ENCODE peak calls at places on chromosome 19, in five cellular contexts. J, F, W, Y and H are unnamed samples. For H3K9me3, the result is how much of the 10 kb centered on the place peaks cover.

GRCh38 chr19:49881672-49882394 is 4.3 kb downstream of the TBC1D17 start:
- DNase-seq in Y (peak), W (no peak), F (no peak), J (peak), H (no peak)

GRCh38 chr19:4815426-4816387 is 15.8 kb downstream of the TICAM1 start:
- DNase-seq in Y (peak), F (peak), W (peak), J (peak), H (peak)

GRCh38 chr19:39951686-39952085 is 17.3 kb upstream of the FCGBP start:
- DNase-seq in W (no peak), J (no peak), F (no peak), Y (no peak), H (no peak)

GRCh38 chr19:11355160-11356073 is at the start of gene PLPPR2:
- DNase-seq in J (peak), W (peak), Y (peak), F (peak), H (peak)

GRCh38 chr19:58228584-58229254 is at the start of gene ZNF544:
- DNase-seq in Y (peak), W (peak), J (peak), F (peak), H (no peak)

GRCh38 chr19:34666958-34667265 is 10.0 kb downstream of the SCGB2B2 start:
- DNase-seq in F (no peak), W (no peak), Y (no peak), J (no peak), H (no peak)

GRCh38 chr19:38706792-38707511 is 37.3 kb downstream of the CAPN12 start:
- DNase-seq in J (no peak), W (no peak), F (no peak), Y (no peak), H (no peak)

GRCh38 chr19:33382006-33382405 is 8.5 kb downstream of the CEBPG start:
- DNase-seq in F (no peak), W (no peak), J (no peak), Y (no peak), H (no peak)

GRCh38 chr19:43777163-43777700 is 3.5 kb downstream of the KCNN4 start:
- DNase-seq in W (no peak), J (no peak), Y (no peak), F (no peak), H (no peak)

GRCh38 chr19:6417713-6418561 is 6.7 kb downstream of the KHSRP start:
- DNase-seq in Y (no peak), F (no peak), W (no peak), J (no peak), H (no peak)
- TF ChIP-seq CTCF in Y (peak), F (peak), W (peak), J (no peak), H (peak)

DNA sequence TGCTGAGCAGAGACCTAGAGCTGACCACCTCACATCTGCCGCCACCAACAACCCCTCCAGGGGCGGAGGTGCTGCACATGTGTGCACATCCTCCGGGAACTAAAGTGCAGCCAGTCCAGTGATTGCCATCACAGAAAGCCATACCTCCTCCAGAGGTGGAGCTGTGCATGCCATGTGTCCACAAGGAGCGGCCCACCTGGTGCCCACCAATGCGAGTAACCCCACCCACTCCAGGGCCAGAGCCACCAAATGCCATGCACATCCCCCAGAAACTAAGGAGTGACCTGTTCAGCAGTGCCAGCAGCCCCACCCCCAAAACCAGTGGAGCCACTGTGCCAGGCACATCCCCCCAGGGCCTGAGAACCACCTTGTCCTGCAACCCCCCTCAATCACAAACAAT is 557.9 kb downstream of the UQCRFS1 start:
- DNase-seq in J (no peak), F (no peak), W (no peak), Y (no peak), H (no peak)
- H3K9me3 ChIP-seq in J (under half), F (under half), W (half or more), Y (under half), H (under half)

GRCh38 chr19:18368504-18369222 is 17.3 kb upstream of the GDF15 start:
- DNase-seq in W (peak), J (peak), Y (no peak), F (no peak), H (no peak)

GRCh38 chr19:18373407-18373891 is 12.5 kb upstream of the GDF15 start:
- DNase-seq in F (no peak), Y (no peak), W (no peak), J (no peak), H (no peak)

GRCh38 chr19:18377026-18377425 is 8.9 kb upstream of the GDF15 start:
- DNase-seq in Y (no peak), J (peak), F (no peak), W (no peak), H (no peak)

DNA sequence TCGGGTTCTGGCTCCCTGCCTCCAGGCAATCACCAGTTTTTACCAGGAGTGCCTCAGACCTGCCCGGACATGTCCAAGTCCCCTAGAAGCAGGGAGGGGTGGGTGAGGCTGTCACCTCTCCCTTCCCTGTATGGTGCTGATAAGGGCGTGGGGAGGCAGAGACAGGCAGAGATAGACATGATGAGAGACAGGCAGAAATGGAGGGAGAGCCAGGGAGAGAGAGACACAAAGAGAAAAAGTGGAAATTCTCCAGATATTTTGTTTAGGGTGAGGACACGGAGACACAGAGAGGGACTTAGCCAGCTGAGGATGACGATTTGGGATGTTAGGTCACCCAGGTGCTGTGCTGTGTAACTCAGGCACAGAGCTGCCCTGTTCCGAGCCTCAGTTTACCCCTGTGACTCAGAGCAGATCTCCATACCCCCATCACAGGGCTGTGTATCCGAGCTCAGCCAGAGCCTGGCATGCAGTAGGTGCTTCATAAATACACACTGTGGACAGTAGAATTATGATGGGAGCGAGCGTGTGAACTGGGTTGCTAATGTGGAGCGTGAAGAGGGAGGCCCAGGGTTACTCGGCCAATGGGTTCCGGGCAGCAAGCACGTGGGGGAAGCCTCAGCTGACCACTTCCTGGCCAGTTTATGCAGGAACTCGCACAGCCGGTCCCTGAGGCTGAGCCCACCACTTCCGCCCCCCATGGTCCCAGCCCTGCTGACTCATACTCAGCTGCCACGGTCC is 11.9 kb upstream of the GDF15 start:
- DNase-seq in Y (peak), F (peak), W (peak), J (peak), H (peak)
- TF ChIP-seq POLR2A in Y (no peak), F (no peak), W (peak), J (no peak), H (no peak)

DNA sequence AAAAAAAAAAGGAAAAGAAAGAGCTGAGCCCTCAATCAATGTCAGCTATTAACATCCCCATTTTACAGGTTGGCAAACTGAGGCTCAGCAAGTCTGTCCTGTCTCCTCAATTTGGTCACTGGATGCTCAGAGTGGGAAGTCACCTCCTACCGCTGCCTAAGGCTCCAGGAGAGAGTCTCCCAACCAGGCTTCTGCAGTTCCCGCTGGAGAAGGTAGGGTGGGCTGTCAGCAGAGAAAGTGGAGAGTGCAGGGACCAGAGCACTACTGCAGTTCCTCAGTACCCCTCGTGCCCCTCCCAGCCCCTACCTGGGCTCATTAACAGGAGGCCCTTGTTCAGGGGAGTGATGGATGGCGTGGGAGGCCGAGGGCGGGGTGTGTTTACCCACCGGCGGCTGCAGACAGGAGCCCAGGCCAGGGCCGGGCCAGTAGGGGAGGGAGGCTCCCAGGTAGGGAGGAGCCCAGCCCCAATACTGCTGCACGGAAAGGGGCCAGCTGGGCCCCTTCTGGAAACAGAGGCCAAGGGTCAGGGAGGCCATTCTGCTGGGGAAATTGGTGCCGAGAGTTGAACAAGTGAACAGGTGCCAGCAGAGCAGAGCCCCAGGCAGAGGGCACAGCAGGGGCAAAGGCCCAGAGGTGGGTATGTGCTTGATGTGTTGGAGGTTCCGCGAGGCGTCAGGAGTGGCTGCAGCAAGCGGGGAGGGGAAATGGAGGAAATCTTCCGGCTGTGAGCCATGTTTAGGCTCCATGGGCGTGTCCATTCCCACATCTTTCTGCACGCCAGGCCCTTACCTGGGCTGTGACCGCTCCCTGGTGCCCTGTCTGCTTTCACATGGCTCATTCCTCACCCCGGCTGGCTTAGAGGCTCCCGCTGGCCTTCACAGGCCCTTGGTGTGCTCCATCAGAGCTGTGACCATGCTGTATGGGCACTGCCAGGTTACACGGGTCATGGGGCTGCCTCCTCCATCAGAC is 7.6 kb upstream of the COMP start:
- DNase-seq in F (peak), W (peak), J (no peak), Y (no peak), H (no peak)
- TF ChIP-seq CTCF in F (no peak), W (peak), J (no peak), Y (no peak), H (no peak)

GRCh38 chr19:8815780-8816179 is 16.3 kb downstream of the ZNF558 start:
- DNase-seq in J (no peak), W (no peak), F (no peak), Y (no peak), H (peak)
- H3K9me3 ChIP-seq in J (under half), W (half or more), F (half or more), Y (half or more), H (half or more)

GRCh38 chr19:48481191-48481500 is 12.0 kb downstream of the CYTH2 start:
- DNase-seq in F (no peak), W (no peak), J (peak), Y (no peak), H (no peak)

GRCh38 chr19:48484247-48484893 is 15.2 kb downstream of the CYTH2 start:
- DNase-seq in Y (no peak), J (no peak), W (no peak), F (no peak), H (no peak)

GRCh38 chr19:48480151-48480475 is 10.9 kb downstream of the CYTH2 start:
- DNase-seq in Y (peak), W (no peak), F (peak), J (peak), H (no peak)

GRCh38 chr19:48480476-48481190 is 11.5 kb downstream of the CYTH2 start:
- DNase-seq in W (no peak), F (peak), Y (peak), J (peak), H (no peak)

GRCh38 chr19:48481846-48482639 is 12.9 kb downstream of the CYTH2 start:
- DNase-seq in Y (peak), J (no peak), W (no peak), F (no peak), H (no peak)
- TF ChIP-seq POLR2A in Y (no peak), J (no peak), W (no peak), F (no peak), H (no peak)

GRCh38 chr19:15450528-15450890 is 753 bp upstream of the WIZ start:
- DNase-seq in F (no peak), Y (no peak), J (no peak), W (no peak), H (no peak)

GRCh38 chr19:15454371-15454800 is 4.6 kb upstream of the WIZ start:
- DNase-seq in F (no peak), W (no peak), Y (no peak), J (peak), H (no peak)

GRCh38 chr19:15453906-15454305 is 4.2 kb upstream of the WIZ start:
- DNase-seq in W (no peak), F (no peak), J (no peak), Y (no peak), H (no peak)

GRCh38 chr19:15452111-15453047 is 2.6 kb upstream of the WIZ start:
- DNase-seq in F (peak), W (peak), J (peak), Y (peak), H (peak)

DNA sequence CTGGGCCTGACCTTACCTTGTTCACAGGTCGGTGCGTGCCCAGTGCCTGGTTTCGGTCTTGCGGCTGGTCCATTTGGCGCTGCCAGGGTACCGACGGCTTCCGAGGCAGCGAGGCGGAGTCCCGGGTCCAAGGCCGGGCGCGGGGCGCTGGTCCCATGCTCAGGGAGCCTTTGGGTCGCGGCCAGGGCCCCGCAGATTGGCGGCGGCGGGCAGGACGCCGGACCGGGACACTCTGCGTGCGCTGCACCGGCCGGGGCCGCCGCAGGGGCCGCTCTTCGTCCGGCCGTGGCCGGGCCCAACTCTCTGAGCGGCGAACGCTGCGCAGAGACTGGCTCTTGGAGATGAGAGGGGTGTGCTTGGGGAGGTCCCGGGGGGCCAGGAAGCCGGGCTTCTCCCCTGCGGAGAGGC is 3.3 kb upstream of the WIZ start:
- DNase-seq in F (no peak), Y (peak), W (no peak), J (no peak), H (no peak)
- TF ChIP-seq CTCF in F (peak), Y (peak), W (no peak), J (peak), H (peak)

GRCh38 chr19:13057744-13058143 is 44.9 kb downstream of the LYL1 start:
- DNase-seq in F (no peak), Y (no peak), W (no peak), J (no peak), H (no peak)
- H3K9me3 ChIP-seq in F (under half), Y (under half), W (under half), J (under half), H (under half)